ENCODE peak calls at places on chromosomes 7 and 10, in seven cellular contexts. R is astrocyte of the cerebellum, M is IMR-90, X is left ventricle myocardium inferior, W is HFF-Myc, D is lower lobe of right lung, H is tibial artery. U is an unnamed sample.

GRCh38 chr10:48446785-48447184 is 140.3 kb downstream of the MAPK8 start:
- DNase-seq in R (no peak), M (no peak), X (no peak), W (no peak), D (no peak), H (no peak), U (no peak)

GRCh38 chr10:94546058-94546595 is 539 bp downstream of the HELLS start:
- DNase-seq in R (no peak), M (peak), X (no peak), W (no peak), D (no peak), H (no peak), U (no peak)

GRCh38 chr10:68665841-68666240 is 55.2 kb upstream of the CCAR1 start:
- DNase-seq in R (peak), M (peak), X (no peak), W (no peak), D (no peak), H (no peak), U (no peak)

GRCh38 chr10:61835069-61835908 is 66.2 kb upstream of the ARID5B start:
- DNase-seq in R (peak), M (peak), X (no peak), W (peak), D (no peak), H (no peak), U (no peak)

GRCh38 chr7:73521636-73522080 is 435 bp downstream of the BAZ1B start:
- DNase-seq in R (no peak), M (peak), X (peak), W (no peak), D (no peak), H (peak), U (no peak)

GRCh38 chr10:67763499-67764011 is 67.6 kb upstream of the CTNNA3 start:
- DNase-seq in R (peak), M (peak), X (peak), W (peak), D (peak), H (peak), U (peak)

GRCh38 chr10:49608166-49608758 is 1.8 kb upstream of the SLC18A3 start:
- DNase-seq in R (no peak), M (no peak), X (no peak), W (no peak), D (no peak), H (no peak), U (no peak)

GRCh38 chr7:107079212-107079940 is 34.9 kb downstream of the PRKAR2B start:
- DNase-seq in R (no peak), M (no peak), X (no peak), W (no peak), D (no peak), H (no peak), U (no peak)

GRCh38 chr7:121041516-121042148 is 53.1 kb downstream of the CPED1 start:
- DNase-seq in R (no peak), M (peak), X (no peak), W (no peak), D (no peak), H (no peak), U (no peak)

GRCh38 chr10:110416776-110417732 is 80.7 kb upstream of the DUSP5 start:
- DNase-seq in R (no peak), M (no peak), X (no peak), W (no peak), D (no peak), H (no peak), U (no peak)

GRCh38 chr10:109982123-109982522 is 25.7 kb upstream of the ADD3 start:
- DNase-seq in R (no peak), M (no peak), X (no peak), W (no peak), D (no peak), H (no peak), U (no peak)

GRCh38 chr10:125734148-125734547 is 14.6 kb downstream of the EDRF1 start:
- DNase-seq in R (no peak), M (no peak), X (no peak), W (no peak), D (no peak), H (no peak), U (no peak)

GRCh38 chr10:125739994-125740679 is 20.6 kb downstream of the EDRF1 start:
- DNase-seq in R (no peak), M (no peak), X (no peak), W (no peak), D (no peak), H (no peak), U (no peak)

DNA sequence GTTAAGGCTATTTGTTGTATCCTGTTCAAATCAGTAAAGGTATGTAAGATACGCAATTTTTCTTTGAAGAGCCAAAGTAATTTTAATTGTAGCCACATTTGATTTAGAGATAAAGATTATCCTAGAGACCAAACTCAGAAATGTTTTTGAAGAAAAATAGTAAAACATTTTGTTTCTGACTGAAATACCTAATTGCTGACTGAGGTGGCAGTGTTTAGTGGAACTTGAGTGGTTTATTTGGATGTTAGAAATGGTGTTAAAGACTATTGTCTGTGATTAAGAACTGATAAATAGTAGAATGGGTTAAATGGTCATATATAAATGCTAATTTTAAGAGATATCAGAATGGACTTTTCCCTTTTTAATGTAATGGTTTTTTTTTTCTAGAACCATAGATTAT is 15.3 kb downstream of the EDRF1 start:
- DNase-seq in R (no peak), M (no peak), X (no peak), W (no peak), D (no peak), H (no peak), U (no peak)
- TF ChIP-seq CTCF in R (no peak), M (peak), X (no peak), W (no peak), D (no peak), H (no peak), U (peak)

GRCh38 chr7:128660596-128660995 is 11.5 kb upstream of the GARIN1A start:
- DNase-seq in R (no peak), M (no peak), X (no peak), W (no peak), D (no peak), H (no peak), U (no peak)

GRCh38 chr7:128662091-128662490 is 10.0 kb upstream of the GARIN1A start:
- DNase-seq in R (no peak), M (no peak), X (no peak), W (no peak), D (no peak), H (no peak), U (no peak)

GRCh38 chr7:128661446-128661845 is 10.6 kb upstream of the GARIN1A start:
- DNase-seq in R (no peak), M (no peak), X (no peak), W (no peak), D (no peak), H (no peak), U (no peak)

DNA sequence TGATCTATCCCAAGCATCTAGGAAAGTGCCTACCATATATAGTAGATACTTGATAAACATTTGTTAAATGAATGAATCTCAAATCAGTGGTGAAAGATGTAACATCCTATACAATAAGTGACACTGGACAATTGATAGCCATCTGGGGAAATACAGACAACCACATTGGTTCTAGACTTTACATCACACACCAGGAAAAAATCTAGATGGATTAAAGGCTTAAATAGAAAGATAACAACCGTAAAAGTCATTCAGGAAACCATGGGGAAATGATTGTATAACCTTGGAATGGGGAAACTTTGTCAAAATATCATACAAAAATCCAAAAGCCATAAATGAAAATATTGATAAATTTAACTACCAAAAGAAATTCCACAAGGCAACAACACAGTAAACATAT is 7.0 kb upstream of the GARIN1A start:
- DNase-seq in R (no peak), M (no peak), X (no peak), W (no peak), D (no peak), H (no peak), U (no peak)
- TF ChIP-seq CTCF in R (no peak), M (no peak), X (no peak), W (no peak), D (no peak), H (no peak), U (no peak)

GRCh38 chr10:104127411-104127810 is 5.4 kb downstream of the SFR1 start:
- DNase-seq in R (no peak), M (no peak), X (no peak), W (no peak), D (no peak), H (no peak), U (no peak)
- TF ChIP-seq CTCF in R (peak), M (no peak), X (peak), W (no peak), D (no peak), H (no peak), U (peak)

DNA sequence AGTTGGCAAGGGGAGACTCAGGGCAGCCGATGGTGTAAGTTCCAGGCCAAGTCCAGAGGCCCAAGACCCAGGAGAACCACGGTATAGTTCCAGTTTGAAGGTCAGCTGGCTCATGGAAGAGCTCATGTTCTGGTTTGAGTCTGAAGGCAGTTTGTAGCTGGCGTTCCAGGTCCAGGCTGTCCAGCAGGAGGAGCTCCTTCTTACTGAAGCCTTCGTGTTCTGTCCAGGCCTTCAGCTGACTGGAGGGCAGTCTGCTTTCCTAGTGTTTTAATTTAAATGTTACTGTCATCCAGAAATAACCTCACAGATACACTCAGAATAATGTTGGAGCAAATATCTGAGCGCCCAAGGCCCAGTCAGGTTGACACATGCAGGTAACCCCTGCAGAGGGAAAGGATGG is 4.2 kb downstream of the SUN1 start:
- DNase-seq in R (no peak), M (peak), X (no peak), W (no peak), D (no peak), H (no peak), U (peak)
- TF ChIP-seq CTCF in R (peak), M (peak), X (peak), W (peak), D (peak), H (peak), U (peak)

GRCh38 chr7:132228240-132228639 is 348.0 kb downstream of the PLXNA4 start:
- DNase-seq in R (no peak), M (no peak), X (no peak), W (no peak), D (no peak), H (no peak), U (no peak)

GRCh38 chr7:132226046-132226590 is 350.2 kb downstream of the PLXNA4 start:
- DNase-seq in R (no peak), M (no peak), X (no peak), W (no peak), D (no peak), H (no peak), U (no peak)

GRCh38 chr7:132226626-132227290 is 349.5 kb downstream of the PLXNA4 start:
- DNase-seq in R (no peak), M (no peak), X (no peak), W (no peak), D (no peak), H (no peak), U (no peak)

GRCh38 chr7:132221356-132221755 is 354.9 kb downstream of the PLXNA4 start:
- DNase-seq in R (no peak), M (no peak), X (no peak), W (no peak), D (no peak), H (no peak), U (no peak)

DNA sequence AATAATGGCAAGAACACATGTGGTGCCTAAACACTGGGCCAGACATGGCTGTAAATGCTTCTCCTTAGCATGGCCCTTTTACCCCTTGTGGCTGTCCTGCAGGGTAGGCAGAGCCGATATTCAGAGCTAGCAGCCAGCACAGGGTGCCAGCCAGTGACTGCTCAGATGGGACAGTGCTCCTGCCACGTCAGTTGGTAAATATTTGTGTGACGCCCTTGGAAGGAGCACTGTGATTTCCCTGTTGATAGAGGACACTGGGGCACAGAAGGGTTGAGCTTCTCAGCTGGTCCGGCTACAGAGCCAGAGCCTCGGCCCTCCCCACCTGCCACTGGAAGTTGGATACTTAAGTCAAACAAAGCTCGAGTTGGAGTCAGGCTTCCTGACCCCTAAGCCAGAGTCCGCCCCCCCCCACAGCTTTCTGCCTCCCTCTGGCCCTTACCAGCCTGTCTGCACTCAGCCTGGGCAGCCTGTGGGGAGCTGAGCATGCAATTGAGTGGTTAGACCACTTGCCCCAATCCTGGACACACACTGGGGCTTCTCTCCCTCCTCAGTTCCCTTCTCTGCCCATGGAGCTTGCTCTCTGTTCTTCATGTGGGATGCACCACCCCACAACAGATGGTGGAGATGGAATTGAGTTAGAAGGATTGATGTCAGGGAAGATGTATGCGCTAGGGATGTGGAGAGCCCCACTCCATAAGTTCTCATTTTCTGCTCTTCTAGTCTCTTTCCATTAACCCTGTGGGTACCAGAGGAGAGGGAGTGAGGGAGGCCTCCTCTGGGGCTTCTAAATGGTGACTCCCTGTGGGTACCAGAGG is 350.8 kb downstream of the PLXNA4 start:
- DNase-seq in R (no peak), M (no peak), X (no peak), W (no peak), D (no peak), H (no peak), U (no peak)
- TF ChIP-seq CTCF in R (no peak), M (no peak), X (peak), W (no peak), D (no peak), H (no peak), U (no peak)